ENCODE peak calls at places on chromosomes 1 and 21, in seven cellular contexts. T is stomach; N is A549; G is CD4-positive, alpha-beta T cell; P is AG10803; Z is GM23338; C is fibroblast of mammary gland. A is an unnamed sample.
A peak's percentile ranks its signal among the peaks of the same experiment; 100 is the strongest.

GRCh38 chr1:155877945-155878344 is 18.6 kb downstream of the SYT11 start:
- DNase-seq in Z (no peak), C (no peak), G (no peak), P (no peak), T (no peak), N (no peak), A (no peak)

GRCh38 chr21:46083271-46084040 is 14.5 kb upstream of the COL6A2 start:
- DNase-seq in P (peak; percentile 91), T (no peak), G (no peak), Z (no peak), N (no peak), C (peak; percentile 90), A (no peak)

GRCh38 chr1:116538527-116538926 is 32.3 kb downstream of the CD58 start:
- DNase-seq in G (peak; percentile 18), N (peak; percentile 10), C (peak; percentile 84), Z (no peak), T (no peak), P (peak; percentile 14), A (no peak)

GRCh38 chr1:3463891-3464648 is 9.6 kb downstream of the ARHGEF16 start:
- DNase-seq in C (no peak), P (no peak), N (no peak), T (no peak), G (no peak), Z (no peak), A (no peak)

GRCh38 chr1:13701274-13701650 is 1.3 kb downstream of the PRDM2 start:
- DNase-seq in P (no peak), Z (no peak), G (no peak), C (no peak), T (no peak), N (no peak), A (no peak)

GRCh38 chr1:116769561-116769977 is 15.3 kb downstream of the CD2 start:
- DNase-seq in C (peak; percentile 48), N (no peak), G (peak; percentile 66), P (peak; percentile 42), T (no peak), Z (no peak), A (no peak)

GRCh38 chr21:40567511-40567910 is 279.4 kb downstream of the DSCAM start:
- DNase-seq in Z (no peak), C (no peak), T (no peak), G (no peak), N (no peak), P (no peak), A (no peak)

GRCh38 chr1:195195423-195196057 is 1412.7 kb downstream of the KCNT2 start:
- DNase-seq in N (no peak), C (no peak), T (no peak), G (no peak), Z (no peak), P (no peak), A (no peak)

GRCh38 chr1:2561446-2561845 is 5.3 kb downstream of the TNFRSF14 start:
- DNase-seq in P (no peak), T (no peak), Z (no peak), C (no peak), N (no peak), G (no peak), A (no peak)

GRCh38 chr1:205577874-205578658 is 53.7 kb downstream of the ELK4 start:
- DNase-seq in G (no peak), C (peak; percentile 18), N (no peak), T (peak; percentile 10), Z (no peak), P (no peak), A (no peak)

GRCh38 chr1:76891931-76892330 is 24.7 kb downstream of the ST6GALNAC5 start:
- DNase-seq in G (no peak), T (no peak), C (peak; percentile 26), P (peak; percentile 91), N (no peak), Z (no peak), A (no peak)

GRCh38 chr21:45986316-45987051 is 4.9 kb downstream of the COL6A1 start:
- DNase-seq in P (no peak), G (no peak), N (no peak), C (no peak), T (no peak), Z (no peak), A (no peak)

GRCh38 chr1:54347955-54348699 is 58.1 kb downstream of the SSBP3 start:
- DNase-seq in Z (no peak), P (no peak), T (peak; percentile 91), N (no peak), G (no peak), C (no peak), A (no peak)

GRCh38 chr1:236063919-236064673 is 794 bp downstream of the NID1 start:
- DNase-seq in N (peak; percentile 36), Z (peak; percentile 62), P (peak; percentile 82), T (peak; percentile 64), C (peak; percentile 66), G (peak; percentile 9), A (no peak)
- TF ChIP-seq CTCF in N (no peak), Z (no peak), P (no peak), T (no peak), C (no peak), G (no peak), A (no peak)

DNA sequence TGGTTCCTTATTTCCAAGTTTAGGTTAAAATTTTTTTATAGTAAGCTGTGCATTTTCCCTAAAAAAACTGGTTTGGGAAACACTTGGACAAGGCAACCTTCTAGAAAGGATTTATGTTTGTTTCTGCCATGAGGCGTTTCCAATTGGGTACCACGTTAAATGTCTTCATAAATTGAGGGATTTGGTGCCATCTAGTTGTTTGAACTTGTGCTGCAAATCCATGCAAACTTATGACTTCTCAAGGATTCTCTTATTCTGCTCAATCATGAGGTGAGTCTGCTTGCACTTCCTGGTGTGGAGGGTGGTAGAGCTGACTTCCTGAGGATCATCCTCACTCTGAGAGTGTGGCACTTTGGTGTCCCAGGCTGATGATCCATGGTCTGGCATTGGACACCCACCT is 123.3 kb downstream of the PCNX2 start:
- DNase-seq in C (peak; percentile 50), G (no peak), Z (peak; percentile 17), T (no peak), P (peak; percentile 33), N (peak; percentile 52), A (no peak)
- TF ChIP-seq CTCF in C (peak; percentile 26), G (no peak), Z (peak; percentile 28), T (no peak), P (peak; percentile 35), N (no peak), A (no peak)

GRCh38 chr1:153774780-153775431 is at the start of gene SLC27A3:
- DNase-seq in N (no peak), T (peak; percentile 73), C (peak; percentile 64), Z (peak; percentile 64), P (peak; percentile 49), G (no peak), A (no peak)

GRCh38 chr1:153774036-153774435 is 1.2 kb upstream of the SLC27A3 start:
- DNase-seq in Z (no peak), G (no peak), N (no peak), T (no peak), C (no peak), P (no peak), A (no peak)

GRCh38 chr1:153776352-153776751 is 1.1 kb downstream of the SLC27A3 start:
- DNase-seq in T (no peak), G (no peak), N (no peak), C (no peak), Z (no peak), P (no peak), A (no peak)

GRCh38 chr1:153776971-153777370 is 1.8 kb downstream of the SLC27A3 start:
- DNase-seq in T (no peak), P (no peak), N (no peak), G (no peak), C (no peak), Z (no peak), A (no peak)

DNA sequence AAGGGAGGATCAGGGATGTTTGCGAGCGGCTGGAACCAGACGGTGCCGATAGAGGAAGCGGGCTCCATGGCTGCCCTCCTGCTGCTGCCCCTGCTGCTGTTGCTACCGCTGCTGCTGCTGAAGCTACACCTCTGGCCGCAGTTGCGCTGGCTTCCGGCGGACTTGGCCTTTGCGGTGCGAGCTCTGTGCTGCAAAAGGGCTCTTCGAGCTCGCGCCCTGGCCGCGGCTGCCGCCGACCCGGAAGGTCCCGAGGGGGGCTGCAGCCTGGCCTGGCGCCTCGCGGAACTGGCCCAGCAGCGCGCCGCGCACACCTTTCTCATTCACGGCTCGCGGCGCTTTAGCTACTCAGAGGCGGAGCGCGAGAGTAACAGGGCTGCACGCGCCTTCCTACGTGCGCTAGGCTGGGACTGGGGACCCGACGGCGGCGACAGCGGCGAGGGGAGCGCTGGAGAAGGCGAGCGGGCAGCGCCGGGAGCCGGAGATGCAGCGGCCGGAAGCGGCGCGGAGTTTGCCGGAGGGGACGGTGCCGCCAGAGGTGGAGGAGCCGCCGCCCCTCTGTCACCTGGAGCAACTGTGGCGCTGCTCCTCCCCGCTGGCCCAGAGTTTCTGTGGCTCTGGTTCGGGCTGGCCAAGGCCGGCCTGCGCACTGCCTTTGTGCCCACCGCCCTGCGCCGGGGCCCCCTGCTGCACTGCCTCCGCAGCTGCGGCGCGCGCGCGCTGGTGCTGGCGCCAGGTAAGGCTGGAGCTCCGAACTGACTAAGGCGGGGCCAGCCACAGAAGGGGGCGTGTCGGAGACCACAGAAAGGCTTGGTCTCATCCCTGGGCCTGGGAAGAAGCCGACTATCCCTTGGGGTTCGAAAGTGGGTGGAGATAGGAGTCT is 465 bp downstream of the SLC27A3 start:
- DNase-seq in Z (peak; percentile 97), C (peak; percentile 58), N (peak; percentile 39), T (peak; percentile 77), G (peak; percentile 66), P (peak; percentile 56), A (peak; percentile 83)
- TF ChIP-seq CTCF in Z (no peak), C (no peak), N (no peak), T (no peak), G (no peak), P (no peak), A (no peak)

GRCh38 chr1:25033030-25033827 is 103.2 kb upstream of the RUNX3 start:
- DNase-seq in N (no peak), T (no peak), C (no peak), G (no peak), Z (no peak), P (no peak), A (no peak)

GRCh38 chr1:25035523-25036116 is 105.5 kb upstream of the RUNX3 start:
- DNase-seq in C (no peak), N (no peak), T (no peak), G (no peak), Z (no peak), P (no peak), A (no peak)

GRCh38 chr1:25034736-25035522 is 104.9 kb upstream of the RUNX3 start:
- DNase-seq in N (no peak), T (no peak), G (no peak), C (no peak), Z (no peak), P (no peak), A (no peak)

GRCh38 chr1:25031966-25032667 is 102.0 kb upstream of the RUNX3 start:
- DNase-seq in N (peak; percentile 28), T (peak; percentile 81), C (peak; percentile 39), G (peak; percentile 51), Z (no peak), P (no peak), A (no peak)

DNA sequence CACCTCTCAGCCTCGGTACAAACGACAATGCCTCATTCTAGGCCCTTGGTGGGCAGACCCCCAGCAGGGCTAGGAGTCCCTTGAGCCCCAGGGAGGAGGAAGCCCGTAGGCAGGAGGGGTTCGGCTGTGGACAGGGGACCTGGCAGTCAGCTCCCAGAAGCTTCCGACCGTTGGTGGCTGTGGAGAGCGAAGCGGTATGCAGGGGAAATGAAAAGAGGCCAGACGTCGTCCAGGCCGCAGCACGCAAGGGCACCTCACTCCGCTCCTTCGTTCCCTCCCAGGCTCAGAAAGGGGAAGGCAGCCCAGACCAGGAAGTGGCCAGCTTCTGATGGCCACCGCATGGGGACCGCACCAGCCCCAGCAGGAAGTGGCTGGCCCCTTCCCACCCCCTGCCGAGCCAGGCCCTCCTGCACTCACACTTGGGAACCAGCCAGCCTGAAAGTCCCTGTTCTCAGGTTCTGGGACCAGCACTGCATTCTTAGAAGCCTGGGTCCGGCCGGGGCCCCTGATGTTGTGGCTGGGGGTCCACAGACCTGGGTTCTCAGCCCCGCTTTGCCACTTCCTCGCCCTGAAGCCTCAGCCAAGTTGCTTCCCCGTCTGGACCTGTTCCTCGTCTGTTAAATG is 103.9 kb upstream of the RUNX3 start:
- DNase-seq in P (no peak), G (no peak), N (no peak), T (peak; percentile 46), C (no peak), Z (no peak), A (no peak)
- TF ChIP-seq CTCF in P (no peak), G (no peak), N (no peak), T (no peak), C (no peak), Z (no peak), A (no peak)

A was measured in mesothelial cell of epicardium.